ENCODE peak calls at places on chromosomes 5 and 9, in eight cellular contexts. B is GM23338; I is heart left ventricle; H is CD8-positive, alpha-beta T cell; S is IMR-90; G is thyroid gland; A is fibroblast of lung; Z is upper lobe of right lung. M is an unnamed sample.

GRCh38 chr9:74107692-74108091 is 389.4 kb upstream of the RORB start:
- DNase-seq in A (no peak), S (no peak), H (no peak), G (no peak), I (no peak), Z (no peak), B (no peak), M (no peak)

GRCh38 chr5:57932761-57933160 is 450.1 kb upstream of the ACTBL2 start:
- DNase-seq in H (no peak), S (no peak), I (no peak), A (no peak), B (no peak), G (no peak), Z (no peak), M (no peak)

GRCh38 chr5:62564101-62564500 is 14.5 kb upstream of the LRRC70 start:
- DNase-seq in H (no peak), S (no peak), G (no peak), I (no peak), A (no peak), B (no peak), Z (no peak), M (no peak)

GRCh38 chr9:79184821-79185220 is 386.9 kb upstream of the TLE4 start:
- DNase-seq in I (no peak), S (peak), B (no peak), G (no peak), A (no peak), H (no peak), Z (no peak), M (no peak)

GRCh38 chr9:17757816-17758215 is 178.9 kb downstream of the SH3GL2 start:
- DNase-seq in A (no peak), G (no peak), S (peak), H (no peak), B (no peak), I (no peak), Z (no peak), M (no peak)

GRCh38 chr5:163822548-163822947 is 317.1 kb downstream of the MAT2B start:
- DNase-seq in G (no peak), B (peak), Z (no peak), A (no peak), I (no peak), S (no peak), H (no peak), M (no peak)

GRCh38 chr5:176371621-176372539 is 6.6 kb downstream of the ARL10 start:
- DNase-seq in S (no peak), B (no peak), A (no peak), Z (no peak), I (no peak), G (no peak), H (no peak), M (no peak)

GRCh38 chr5:174533771-174534221 is 190.6 kb upstream of the MSX2 start:
- DNase-seq in B (no peak), Z (no peak), S (peak), A (peak), I (no peak), G (no peak), H (no peak), M (no peak)

GRCh38 chr5:151659001-151659754 is 27.5 kb downstream of the SPARC start:
- DNase-seq in I (peak), S (peak), H (peak), A (peak), G (peak), B (peak), Z (peak), M (peak)

GRCh38 chr5:151661096-151661495 is 25.6 kb downstream of the SPARC start:
- DNase-seq in A (no peak), G (no peak), S (no peak), Z (no peak), B (no peak), H (no peak), I (no peak), M (no peak)

GRCh38 chr5:151661968-151662732 is 24.6 kb downstream of the SPARC start:
- DNase-seq in G (no peak), I (no peak), S (no peak), H (no peak), A (no peak), B (no peak), Z (no peak), M (no peak)

GRCh38 chr5:151662805-151663204 is 23.9 kb downstream of the SPARC start:
- DNase-seq in H (no peak), Z (no peak), A (no peak), G (no peak), S (no peak), I (no peak), B (no peak), M (no peak)

DNA sequence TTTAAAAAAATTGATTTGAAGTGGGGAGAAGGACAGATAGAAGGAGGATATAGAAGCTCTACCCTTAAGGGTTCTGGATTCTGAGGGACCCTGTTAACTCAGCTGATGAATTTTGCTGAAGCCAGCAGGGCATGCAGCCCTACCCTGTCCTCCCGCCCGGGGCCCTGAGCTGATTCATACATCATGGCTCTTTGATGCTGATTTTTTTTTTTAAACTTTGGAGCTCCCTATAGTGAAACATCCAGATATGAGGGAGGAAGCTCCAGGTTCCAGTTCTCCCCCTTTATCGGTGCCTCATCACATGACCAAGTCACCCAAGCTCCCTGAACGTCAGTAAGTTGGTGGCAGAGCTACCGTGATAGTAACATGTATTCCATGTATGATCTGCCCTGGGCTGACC is 26.1 kb downstream of the SPARC start:
- DNase-seq in A (peak), G (no peak), S (peak), I (no peak), B (no peak), Z (no peak), H (no peak), M (no peak)
- H3K27ac ChIP-seq in A (peak), G (no peak), S (peak), I (no peak), B (no peak), Z (no peak), H (no peak), M (no peak)

DNA sequence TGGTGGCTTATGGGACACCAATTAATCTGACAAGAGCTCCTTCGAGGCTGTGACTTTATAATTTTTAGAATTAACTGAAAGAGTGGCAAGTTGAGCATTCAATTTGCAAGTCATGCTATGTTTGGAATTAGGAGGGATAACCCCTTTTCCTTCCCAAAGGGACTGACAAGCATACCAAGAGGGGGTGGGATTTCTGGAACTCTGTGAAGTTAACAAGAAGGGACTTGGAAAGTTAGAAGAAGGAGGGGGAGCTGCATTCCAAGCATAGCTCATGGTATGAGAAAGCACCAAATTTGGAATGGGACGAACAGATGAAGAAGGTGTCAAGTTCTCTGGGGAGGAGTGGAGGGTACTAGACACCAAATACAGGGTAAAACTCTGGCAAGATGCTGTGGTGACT is 8.9 kb upstream of the PALM2AKAP2 start:
- DNase-seq in S (peak), H (no peak), A (peak), I (no peak), G (no peak), Z (no peak), B (peak), M (no peak)
- H3K27ac ChIP-seq in S (no peak), H (no peak), A (no peak), I (no peak), G (peak), Z (no peak), B (no peak), M (no peak)

DNA sequence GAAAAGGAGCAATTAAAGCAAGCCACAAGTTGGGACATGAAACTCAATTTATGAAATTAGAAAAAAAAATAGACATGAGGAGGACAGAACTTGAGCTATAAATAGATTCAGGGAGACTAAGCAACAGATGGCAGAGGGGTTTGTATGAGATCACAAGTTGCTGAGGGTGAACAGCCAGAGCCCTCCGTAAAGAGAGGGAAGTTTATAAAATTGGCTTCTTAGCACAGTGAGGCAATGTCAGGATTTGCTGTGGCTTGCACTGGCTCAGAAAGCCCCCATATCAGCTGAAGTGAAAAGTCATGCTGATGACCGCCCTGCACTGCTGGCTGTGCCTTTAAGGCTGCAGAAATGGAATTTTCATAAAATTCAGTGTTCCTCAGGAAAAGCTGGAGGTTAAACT is 443.4 kb upstream of the CD180 start:
- DNase-seq in H (no peak), G (no peak), S (no peak), Z (no peak), B (no peak), I (peak), A (peak), M (no peak)
- H3K27ac ChIP-seq in H (no peak), G (peak), S (no peak), Z (no peak), B (no peak), I (peak), A (no peak), M (no peak)

GRCh38 chr5:93570294-93571110 is 10.5 kb downstream of the NR2F1-AS1 start:
- DNase-seq in H (no peak), S (no peak), G (no peak), B (peak), Z (no peak), A (no peak), I (peak), M (no peak)
- H3K27ac ChIP-seq in H (no peak), S (no peak), G (no peak), B (no peak), Z (no peak), A (no peak), I (no peak), M (no peak)

DNA sequence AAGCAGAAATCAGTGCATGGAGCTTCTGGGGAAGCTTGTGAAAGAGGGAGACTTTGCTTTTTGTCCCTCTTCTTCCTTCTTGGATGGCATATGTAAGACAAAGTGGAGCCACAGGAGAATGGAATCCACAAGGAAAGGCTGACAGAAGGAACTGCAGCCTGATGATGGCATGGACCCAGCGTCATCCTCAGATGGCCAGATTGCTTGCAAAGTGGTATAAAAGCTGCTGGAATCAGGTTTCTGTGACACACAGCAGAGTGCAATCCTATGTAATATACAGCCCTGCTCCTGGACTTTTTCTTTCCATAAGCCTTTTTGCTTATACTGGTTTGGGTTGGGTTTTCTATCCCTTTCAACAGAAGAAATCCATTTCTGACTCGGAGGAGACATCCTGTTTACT is 31.5 kb upstream of the SPARC start:
- DNase-seq in B (no peak), G (no peak), A (peak), I (no peak), H (no peak), Z (no peak), S (peak), M (no peak)
- H3K27ac ChIP-seq in B (no peak), G (no peak), A (peak), I (peak), H (no peak), Z (peak), S (peak), M (no peak)

GRCh38 chr5:124876564-124876963 is 130.1 kb upstream of the ZNF608 start:
- DNase-seq in G (no peak), I (no peak), Z (no peak), H (no peak), A (no peak), B (no peak), S (no peak), M (no peak)

GRCh38 chr5:124870070-124870469 is 123.6 kb upstream of the ZNF608 start:
- DNase-seq in S (no peak), I (no peak), G (no peak), Z (no peak), H (no peak), A (no peak), B (no peak), M (no peak)

GRCh38 chr5:124872615-124873014 is 126.2 kb upstream of the ZNF608 start:
- DNase-seq in G (no peak), Z (no peak), H (no peak), A (no peak), B (no peak), S (no peak), I (no peak), M (no peak)

GRCh38 chr5:124871299-124871698 is 124.9 kb upstream of the ZNF608 start:
- DNase-seq in B (no peak), G (no peak), I (no peak), S (peak), Z (no peak), H (no peak), A (no peak), M (no peak)

GRCh38 chr5:124873189-124873588 is 126.8 kb upstream of the ZNF608 start:
- DNase-seq in B (no peak), A (no peak), G (no peak), Z (no peak), I (no peak), H (no peak), S (no peak), M (no peak)
- H3K27ac ChIP-seq in B (no peak), A (no peak), G (no peak), Z (no peak), I (no peak), H (no peak), S (no peak), M (no peak)

GRCh38 chr9:134439368-134439784 is 113.1 kb downstream of the RXRA start:
- DNase-seq in Z (no peak), G (no peak), B (no peak), H (no peak), I (no peak), S (no peak), A (no peak), M (no peak)

GRCh38 chr9:134441227-134442086 is 115.2 kb downstream of the RXRA start:
- DNase-seq in I (no peak), H (no peak), S (no peak), G (no peak), B (no peak), A (no peak), Z (no peak), M (no peak)

GRCh38 chr9:134442087-134442470 is 115.8 kb downstream of the RXRA start:
- DNase-seq in H (no peak), S (no peak), A (peak), I (no peak), B (no peak), G (no peak), Z (no peak), M (no peak)

GRCh38 chr9:134442486-134443168 is 116.4 kb downstream of the RXRA start:
- DNase-seq in S (no peak), I (no peak), Z (no peak), H (no peak), B (no peak), G (no peak), A (peak), M (no peak)

GRCh38 chr9:134440636-134441226 is 114.5 kb downstream of the RXRA start:
- DNase-seq in A (no peak), G (no peak), I (no peak), Z (no peak), B (no peak), S (no peak), H (no peak), M (no peak)
- H3K27ac ChIP-seq in A (no peak), G (no peak), I (no peak), Z (no peak), B (no peak), S (no peak), H (no peak), M (no peak)

GRCh38 chr5:16777432-16777831 is 158.7 kb downstream of the MYO10 start:
- DNase-seq in G (no peak), B (no peak), S (no peak), H (no peak), A (no peak), Z (no peak), I (no peak), M (no peak)
- H3K27ac ChIP-seq in G (no peak), B (no peak), S (no peak), H (no peak), A (no peak), Z (no peak), I (no peak), M (no peak)

DNA sequence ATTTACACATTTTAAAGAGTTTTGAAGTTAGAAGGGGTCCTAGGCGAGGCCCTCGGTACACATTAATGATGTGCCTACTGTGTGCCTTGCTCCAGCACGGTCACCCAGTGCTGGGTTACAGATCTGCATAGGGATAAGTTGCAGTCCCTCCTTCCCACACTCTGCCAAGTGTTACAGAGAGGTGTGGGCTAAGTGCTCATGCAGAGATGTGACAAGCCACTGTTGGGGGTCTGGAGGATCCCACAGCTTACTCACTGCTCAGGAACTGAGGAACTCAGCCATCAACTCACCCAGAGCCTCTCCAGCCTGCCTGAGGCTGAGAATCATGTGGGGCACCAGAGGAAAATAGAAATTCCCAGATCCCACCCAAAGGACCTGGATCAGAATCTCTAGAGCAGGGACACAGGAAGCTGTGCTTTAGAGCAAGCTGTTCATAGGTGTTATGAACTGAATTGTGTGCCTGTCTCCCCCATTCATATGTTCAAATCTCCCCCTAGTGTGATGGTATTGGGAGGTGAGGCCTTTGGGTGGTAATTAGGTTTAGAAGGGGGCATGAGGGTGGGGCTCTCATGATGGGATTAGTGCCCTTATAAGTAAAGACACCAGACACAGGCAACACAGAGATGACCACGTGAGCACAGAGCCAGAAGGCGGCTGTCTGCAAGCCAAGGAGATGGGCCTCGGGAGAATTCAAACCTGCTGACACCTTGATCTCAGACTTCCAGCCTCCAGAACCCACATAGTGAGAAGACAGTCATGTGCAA is 164.1 kb downstream of the HSD17B3 start:
- DNase-seq in Z (no peak), H (no peak), S (peak), I (no peak), B (no peak), A (peak), G (no peak), M (no peak)
- H3K27ac ChIP-seq in Z (peak), H (no peak), S (peak), I (no peak), B (no peak), A (peak), G (peak), M (no peak)